ENCODE peak calls at places on chromosomes 7 and 10, in nine cellular contexts. T is hepatocyte, S is OCI-LY7, E is MM.1S, B is HCT116, P is SK-N-SH, K is GM23248, O is GM23338, V is PC-3. D is an unnamed sample.

GRCh38 chr7:78141533-78142281 is 343.1 kb downstream of the PHTF2 start:
- DNase-seq in T (no peak), S (no peak), E (no peak), B (no peak), P (no peak), K (peak), O (no peak), V (no peak), D (no peak)

GRCh38 chr10:28179490-28180099 is 123.3 kb downstream of the MPP7 start:
- DNase-seq in T (peak), S (peak), E (peak), B (peak), P (peak), K (peak), O (peak), V (peak), D (peak)

GRCh38 chr10:22133640-22134624 is 83.9 kb downstream of the EBLN1 start:
- DNase-seq in T (peak), S (peak), E (peak), B (no peak), P (peak), K (no peak), O (no peak), V (no peak), D (no peak)

GRCh38 chr7:69738396-69738889 is 140.2 kb downstream of the AUTS2 start:
- DNase-seq in T (peak), S (peak), E (peak), B (no peak), P (no peak), K (no peak), O (peak), V (no peak), D (peak)

GRCh38 chr10:1050145-1050544 is 1.2 kb upstream of the IDI1 start:
- DNase-seq in T (peak), S (peak), E (peak), B (no peak), P (no peak), K (peak), O (no peak), V (peak), D (peak)

GRCh38 chr7:10085231-10085630 is 888.4 kb upstream of the PHF14 start:
- DNase-seq in T (no peak), S (no peak), E (no peak), B (no peak), P (no peak), K (no peak), O (no peak), V (no peak), D (no peak)

GRCh38 chr7:56537477-56537876 is 421.3 kb upstream of the NUPR2 start:
- DNase-seq in T (no peak), S (no peak), E (no peak), B (no peak), P (peak), K (no peak), O (no peak), V (no peak), D (no peak)

GRCh38 chr10:813286-813685 is 118.2 kb downstream of the LARP4B start:
- DNase-seq in T (no peak), S (no peak), E (no peak), B (no peak), P (no peak), K (peak), O (no peak), V (no peak), D (no peak)

GRCh38 chr10:112314822-112315474 is 31.7 kb downstream of the TECTB start:
- DNase-seq in T (peak), S (peak), E (peak), B (peak), P (peak), K (peak), O (peak), V (peak), D (peak)

GRCh38 chr10:6522230-6522629 is 57.8 kb downstream of the PRKCQ start:
- DNase-seq in T (no peak), S (no peak), E (no peak), B (no peak), P (no peak), K (no peak), O (no peak), V (peak), D (no peak)

GRCh38 chr10:70296406-70296899 is 12.6 kb upstream of the NPFFR1 start:
- DNase-seq in T (peak), S (no peak), E (no peak), B (peak), P (peak), K (peak), O (no peak), V (peak), D (no peak)

GRCh38 chr7:143379607-143380263 is 1.4 kb upstream of the ZYX start:
- DNase-seq in T (no peak), S (no peak), E (no peak), B (peak), P (peak), K (peak), O (no peak), V (no peak), D (no peak)

GRCh38 chr10:47165711-47166404 is 134.1 kb upstream of the GDF10 start:
- DNase-seq in T (peak), S (no peak), E (no peak), B (no peak), P (no peak), K (peak), O (no peak), V (no peak), D (no peak)

GRCh38 chr7:79452495-79453265 is 787 bp downstream of the MAGI2 start:
- DNase-seq in T (peak), S (no peak), E (no peak), B (no peak), P (peak), K (peak), O (peak), V (no peak), D (peak)

GRCh38 chr7:98341106-98341505 is 59.6 kb downstream of the BRI3 start:
- DNase-seq in T (no peak), S (no peak), E (no peak), B (no peak), P (no peak), K (peak), O (no peak), V (no peak), D (no peak)

GRCh38 chr10:89115876-89116627 is 91.1 kb downstream of the CH25H start:
- DNase-seq in T (no peak), S (no peak), E (no peak), B (peak), P (no peak), K (peak), O (no peak), V (peak), D (no peak)

GRCh38 chr10:63720689-63721088 is 199.5 kb downstream of the REEP3 start:
- DNase-seq in T (no peak), S (no peak), E (no peak), B (no peak), P (no peak), K (no peak), O (no peak), V (peak), D (no peak)

GRCh38 chr10:24989867-24990266 is 26.1 kb downstream of the ENKUR start:
- DNase-seq in T (no peak), S (no peak), E (no peak), B (no peak), P (no peak), K (peak), O (no peak), V (peak), D (no peak)

GRCh38 chr10:103281753-103282152 is 4.8 kb downstream of the INA start:
- DNase-seq in T (peak), S (no peak), E (no peak), B (no peak), P (peak), K (peak), O (peak), V (no peak), D (peak)

GRCh38 chr10:102195301-102195870 is 30.7 kb upstream of the ELOVL3 start:
- DNase-seq in T (no peak), S (no peak), E (no peak), B (no peak), P (no peak), K (peak), O (no peak), V (no peak), D (no peak)

GRCh38 chr10:102718220-102718619 is 3.8 kb downstream of the SFXN2 start:
- DNase-seq in T (peak), S (no peak), E (no peak), B (no peak), P (no peak), K (peak), O (peak), V (no peak), D (peak)

GRCh38 chr7:134727711-134728110 is 51.7 kb upstream of the CALD1 start:
- DNase-seq in T (no peak), S (no peak), E (no peak), B (no peak), P (no peak), K (peak), O (no peak), V (no peak), D (no peak)

GRCh38 chr7:80858141-80858903 is 60.5 kb downstream of the SEMA3C start:
- DNase-seq in T (peak), S (no peak), E (no peak), B (no peak), P (no peak), K (peak), O (no peak), V (peak), D (no peak)

GRCh38 chr7:123966936-123967335 is 41.9 kb downstream of the SPAM1 start:
- DNase-seq in T (peak), S (no peak), E (peak), B (no peak), P (no peak), K (no peak), O (peak), V (no peak), D (no peak)

GRCh38 chr10:118365702-118366101 is 23.6 kb upstream of the FAM204A start:
- DNase-seq in T (no peak), S (no peak), E (no peak), B (no peak), P (no peak), K (no peak), O (no peak), V (no peak), D (no peak)

DNA sequence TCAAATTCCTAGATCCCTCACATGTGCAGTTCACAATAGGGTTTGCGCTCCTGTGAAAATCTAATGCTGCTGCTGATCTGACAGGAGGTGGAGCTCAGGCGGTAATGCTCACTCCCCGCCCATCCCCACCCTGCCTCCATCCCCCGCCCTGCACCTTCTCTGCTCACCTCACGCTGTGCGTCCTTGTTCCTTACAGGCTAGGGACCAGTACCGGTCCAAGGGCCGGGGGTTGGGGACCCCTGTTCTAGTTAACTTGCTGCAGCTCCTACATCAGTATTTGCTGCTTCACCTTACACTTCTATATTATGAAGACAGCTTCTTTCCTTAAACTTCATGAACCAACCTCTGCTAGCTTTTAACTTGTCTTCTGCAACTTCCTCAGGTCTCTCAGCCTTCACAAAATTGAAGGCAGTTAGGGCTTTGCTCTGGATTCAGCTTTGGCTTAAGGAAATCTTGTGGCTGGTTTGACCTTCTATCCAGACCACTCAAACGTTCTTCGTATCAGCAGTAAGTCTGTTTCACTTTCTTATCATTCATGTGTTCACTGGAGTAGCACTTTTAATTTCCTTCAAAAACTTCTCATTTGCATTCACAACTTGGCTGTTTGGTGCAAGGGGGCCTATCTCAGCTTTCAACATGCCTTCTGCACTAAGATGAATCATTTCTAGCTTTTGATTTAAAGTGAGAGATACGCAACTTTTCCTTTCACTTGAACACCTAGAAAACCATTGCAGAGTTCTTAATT is 1.7 kb upstream of the TNKS2 start:
- DNase-seq in T (peak), S (peak), E (peak), B (no peak), P (no peak), K (no peak), O (peak), V (peak), D (peak)
- TF ChIP-seq EZH2phosphoT487 in T (no peak), S (no peak), E (no peak), B (no peak), P (no peak), K (no peak), O (no peak), V (no peak), D (no peak)

GRCh38 chr7:141701489-141702046 is 398 bp downstream of the DENND11 start:
- DNase-seq in T (peak), S (peak), E (peak), B (no peak), P (peak), K (peak), O (peak), V (peak), D (peak)
- TF ChIP-seq EZH2phosphoT487 in T (no peak), S (no peak), E (no peak), B (no peak), P (no peak), K (no peak), O (no peak), V (no peak), D (no peak)

GRCh38 chr10:15202639-15203038 is 34.1 kb upstream of the NMT2 start:
- DNase-seq in T (no peak), S (no peak), E (peak), B (no peak), P (no peak), K (no peak), O (no peak), V (no peak), D (no peak)
- TF ChIP-seq EZH2phosphoT487 in T (no peak), S (no peak), E (no peak), B (no peak), P (no peak), K (no peak), O (no peak), V (no peak), D (no peak)

GRCh38 chr10:43627942-43628341 is 20.7 kb downstream of the ZNF32 start:
- DNase-seq in T (no peak), S (no peak), E (no peak), B (no peak), P (no peak), K (no peak), O (no peak), V (no peak), D (no peak)
- TF ChIP-seq EZH2phosphoT487 in T (no peak), S (no peak), E (no peak), B (no peak), P (no peak), K (no peak), O (no peak), V (no peak), D (no peak)

GRCh38 chr7:155300641-155301452 is 3.2 kb downstream of the INSIG1 start:
- DNase-seq in T (no peak), S (no peak), E (no peak), B (no peak), P (no peak), K (no peak), O (no peak), V (no peak), D (no peak)
- TF ChIP-seq EZH2phosphoT487 in T (no peak), S (no peak), E (no peak), B (no peak), P (no peak), K (no peak), O (no peak), V (no peak), D (no peak)

GRCh38 chr10:44498222-44498621 is 113.3 kb upstream of the CXCL12 start:
- DNase-seq in T (no peak), S (no peak), E (no peak), B (no peak), P (no peak), K (no peak), O (no peak), V (no peak), D (no peak)
- TF ChIP-seq EZH2phosphoT487 in T (no peak), S (no peak), E (no peak), B (no peak), P (no peak), K (no peak), O (no peak), V (no peak), D (no peak)

DNA sequence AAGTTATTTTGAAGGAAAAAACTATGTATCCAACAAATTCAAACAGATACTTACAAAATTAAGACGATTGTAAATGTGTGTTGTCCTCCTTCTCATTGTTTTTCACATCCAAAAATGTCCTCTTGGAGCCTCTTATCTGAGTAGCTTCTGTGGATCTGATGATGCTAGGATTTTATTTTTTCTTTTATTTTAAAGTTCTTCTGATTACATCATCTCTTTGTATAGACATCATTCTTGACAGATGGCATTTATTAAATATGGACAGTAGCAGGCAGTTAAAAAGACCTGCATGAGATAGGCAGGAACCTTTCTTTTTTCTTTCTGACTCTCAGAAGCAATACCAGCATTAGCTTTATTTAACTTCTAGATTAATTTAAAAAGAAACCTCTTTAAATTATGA is at the start of gene RPA3:
- DNase-seq in T (no peak), S (no peak), E (no peak), B (no peak), P (peak), K (no peak), O (no peak), V (no peak), D (no peak)
- TF ChIP-seq EZH2phosphoT487 in T (no peak), S (no peak), E (no peak), B (no peak), P (no peak), K (no peak), O (no peak), V (no peak), D (no peak)

D was measured in neural progenitor cell.